ENCODE peak calls at places on chromosomes 11 and 22, in ten cellular contexts. S is RWPE2; A is esophagus mucosa; C is SK-N-SH treated with all-trans-retinoic acid at 6 μM for 48 hours; D is PC-3; P is activated CD8-positive, alpha-beta T cell treated with anti-CD3 and anti-CD28 coated beads for 36 hours; W is naive thymus-derived CD8-positive, alpha-beta T cell; X is left cardiac atrium; M is stimulated activated naive B cell treated with anti-CD40 and anti-IgM and Interleukin-4, amounts not matched to agents 10 μg/mL and 1 μg/mL and 100 μg/mL, for 72 hours; J is GM23338. K is an unnamed sample.

GRCh38 chr11:7484645-7485044 is 661 bp upstream of the OLFML1 start:
- ATAC-seq in S (no peak), D (no peak), A (no peak), X (no peak), C (no peak), P (no peak), W (no peak), J (peak), M (no peak), K (no peak)

GRCh38 chr11:82775736-82776346 is 42.2 kb upstream of the FAM181B start:
- ATAC-seq in P (peak), D (peak), J (peak), S (peak), M (peak), A (peak), C (peak), W (no peak), X (no peak), K (peak)

GRCh38 chr11:95485115-95485900 is 254.3 kb upstream of the SESN3 start:
- ATAC-seq in C (no peak), W (no peak), J (no peak), X (no peak), D (no peak), A (peak), M (no peak), P (no peak), S (peak), K (no peak)

GRCh38 chr11:44927174-44927661 is 23.5 kb downstream of the TP53I11 start:
- ATAC-seq in A (peak), P (peak), C (peak), X (peak), J (peak), S (peak), W (peak), M (peak), D (peak), K (peak)

GRCh38 chr11:8922691-8923090 is 10.1 kb downstream of the C11orf16 start:
- ATAC-seq in C (no peak), A (no peak), P (no peak), W (no peak), X (no peak), S (no peak), M (no peak), J (no peak), D (no peak), K (no peak)

GRCh38 chr11:31817621-31818493 is 6.7 kb upstream of the PAX6 start:
- ATAC-seq in C (no peak), S (no peak), D (no peak), A (no peak), P (no peak), W (peak), X (peak), M (no peak), J (peak), K (no peak)

GRCh38 chr22:46069518-46070214 is 80.7 kb upstream of the PPARA start:
- ATAC-seq in C (peak), D (peak), S (peak), J (no peak), M (peak), A (peak), P (peak), W (no peak), X (peak), K (peak)

GRCh38 chr11:111001986-111002616 is 243.4 kb upstream of the POU2AF2 start:
- ATAC-seq in W (no peak), M (no peak), J (no peak), D (no peak), C (no peak), A (peak), S (peak), X (peak), P (no peak), K (peak)

GRCh38 chr22:45709866-45710265 is 38.2 kb downstream of the ATXN10 start:
- ATAC-seq in C (peak), W (no peak), P (no peak), M (no peak), X (no peak), D (peak), A (no peak), S (peak), J (no peak), K (peak)

GRCh38 chr22:31611065-31611760 is 50.8 kb downstream of the PISD start:
- ATAC-seq in A (no peak), J (peak), W (no peak), S (no peak), X (peak), D (no peak), C (peak), P (no peak), M (no peak), K (no peak)

GRCh38 chr22:37010976-37011375 is 8.3 kb downstream of the TST start:
- ATAC-seq in C (no peak), D (no peak), P (no peak), X (no peak), S (no peak), A (no peak), J (no peak), W (no peak), M (no peak), K (no peak)

GRCh38 chr22:17988800-17989513 is 35.4 kb downstream of the MICAL3 start:
- ATAC-seq in A (no peak), J (peak), X (no peak), S (no peak), M (no peak), P (no peak), D (no peak), W (no peak), C (no peak), K (no peak)

GRCh38 chr22:29872989-29873388 is 10.0 kb upstream of the MTMR3 start:
- ATAC-seq in J (no peak), X (no peak), W (no peak), A (no peak), P (no peak), D (no peak), S (no peak), C (no peak), M (peak), K (no peak)

GRCh38 chr11:86632499-86633269 is 39.7 kb downstream of the ME3 start:
- ATAC-seq in A (peak), P (peak), W (no peak), X (no peak), C (peak), J (peak), M (peak), S (peak), D (peak), K (peak)

GRCh38 chr11:20031155-20032001 is 128.9 kb downstream of the DBX1 start:
- ATAC-seq in D (peak), M (no peak), P (no peak), W (no peak), J (peak), S (no peak), A (no peak), X (peak), C (peak), K (no peak)

GRCh38 chr11:59615132-59615636 is 390 bp downstream of the OSBP start:
- ATAC-seq in D (peak), C (no peak), W (peak), M (peak), J (peak), A (no peak), P (peak), X (no peak), S (peak), K (no peak)

GRCh38 chr11:110435780-110436717 is 6.3 kb downstream of the FDX1 start:
- ATAC-seq in D (no peak), S (no peak), P (no peak), C (no peak), W (no peak), J (no peak), X (no peak), M (peak), A (peak), K (peak)

GRCh38 chr11:22192289-22192641 is 620 bp upstream of the ANO5 start:
- ATAC-seq in C (peak), M (no peak), A (no peak), D (no peak), X (peak), J (peak), P (no peak), S (no peak), W (no peak), K (no peak)

GRCh38 chr22:22902247-22902962 is 14.8 kb downstream of the IGLL5 start:
- ATAC-seq in C (no peak), P (no peak), S (no peak), W (no peak), A (no peak), M (no peak), J (no peak), D (no peak), X (no peak), K (no peak)

GRCh38 chr22:27193215-27193614 is 535.8 kb downstream of the MIAT start:
- ATAC-seq in C (no peak), S (no peak), W (no peak), A (no peak), J (no peak), X (no peak), M (no peak), P (no peak), D (no peak), K (no peak)

GRCh38 chr11:97989121-97989520 is 1031.6 kb upstream of the CNTN5 start:
- ATAC-seq in A (no peak), S (no peak), M (no peak), C (no peak), W (no peak), X (no peak), D (no peak), J (no peak), P (no peak), K (no peak)